ENCODE peak calls at places on chromosomes 13 and 19, in six cellular contexts. C is GM23338; H is CD8-positive, alpha-beta T cell; Y is breast epithelium; D is ascending aorta; Z is cardiac muscle cell. N is an unnamed sample.

GRCh38 chr13:101489635-101490034 is 37.2 kb downstream of the ITGBL1 start:
- DNase-seq in Y (no peak), H (no peak), C (no peak), D (no peak), Z (peak; percentile 5), N (no peak)

GRCh38 chr19:3980353-3981251 is 4.7 kb downstream of the EEF2 start:
- DNase-seq in C (no peak), Z (no peak), D (no peak), Y (peak; percentile 20), H (no peak), N (no peak)

GRCh38 chr13:38872693-38873092 is 117.9 kb downstream of the STOML3 start:
- DNase-seq in H (no peak), Z (peak; percentile 57), C (peak; percentile 83), D (no peak), Y (no peak), N (peak; percentile 58)

GRCh38 chr19:18204394-18205179 is 745 bp upstream of the RAB3A start:
- DNase-seq in H (no peak), D (peak; percentile 84), Z (no peak), Y (no peak), C (peak; percentile 79), N (no peak)

GRCh38 chr19:1690570-1691307 is 38.3 kb upstream of the TCF3 start:
- DNase-seq in D (no peak), Z (peak; percentile 19), H (no peak), Y (no peak), C (peak; percentile 90), N (no peak)

GRCh38 chr19:28619842-28620429 is 593.0 kb downstream of the UQCRFS1 start:
- DNase-seq in Z (no peak), H (no peak), C (no peak), Y (no peak), D (no peak), N (no peak)

GRCh38 chr19:15292847-15293582 is 39.3 kb downstream of the BRD4 start:
- DNase-seq in H (no peak), C (no peak), Y (no peak), D (no peak), Z (peak; percentile 54), N (no peak)

GRCh38 chr19:50365434-50366306 is at the start of gene NAPSA:
- DNase-seq in Z (no peak), C (no peak), Y (no peak), H (no peak), D (no peak), N (no peak)

GRCh38 chr19:53659292-53659691 is 27.5 kb downstream of the DPRX start:
- DNase-seq in C (peak; percentile 94), Z (peak; percentile 1), D (no peak), Y (peak; percentile 31), H (no peak), N (no peak)

GRCh38 chr19:33194884-33195710 is 967 bp downstream of the LRP3 start:
- DNase-seq in H (no peak), Y (no peak), D (no peak), Z (peak; percentile 69), C (peak; percentile 58), N (no peak)

GRCh38 chr13:36518707-36519106 is 86.4 kb downstream of the CCNA1 start:
- DNase-seq in D (no peak), Y (no peak), H (no peak), Z (no peak), C (no peak), N (no peak)

GRCh38 chr19:47094557-47095517 is 18.7 kb downstream of the ZC3H4 start:
- DNase-seq in Z (no peak), Y (no peak), H (peak; percentile 56), C (no peak), D (no peak), N (no peak)

GRCh38 chr19:932647-933552 is 7.1 kb downstream of the ARID3A start:
- DNase-seq in D (peak; percentile 75), Y (no peak), Z (peak; percentile 97), C (peak; percentile 74), H (peak; percentile 72), N (no peak)

GRCh38 chr19:47369923-47370625 is 21.0 kb downstream of the DHX34 start:
- DNase-seq in H (no peak), Z (peak; percentile 70), Y (no peak), D (no peak), C (no peak), N (no peak)

GRCh38 chr19:54448037-54448773 is 794 bp upstream of the LENG8 start:
- DNase-seq in Z (peak; percentile 72), H (peak; percentile 64), Y (peak; percentile 44), C (peak; percentile 74), D (peak; percentile 85), N (peak; percentile 50)

GRCh38 chr13:51416107-51416506 is 36.7 kb downstream of the INTS6 start:
- DNase-seq in Y (no peak), D (no peak), H (no peak), C (no peak), Z (no peak), N (no peak)

GRCh38 chr19:17406039-17406886 is 833 bp upstream of the BST2 start:
- DNase-seq in C (no peak), Y (no peak), D (no peak), Z (peak; percentile 52), H (no peak), N (no peak)

GRCh38 chr19:16824658-16825311 is 4.4 kb upstream of the SIN3B start:
- DNase-seq in D (no peak), C (no peak), H (no peak), Z (peak; percentile 29), Y (no peak), N (no peak)

GRCh38 chr13:31970237-31970930 is 61.2 kb upstream of the FRY start:
- DNase-seq in Z (peak; percentile 8), Y (no peak), C (no peak), D (no peak), H (no peak), N (no peak)

GRCh38 chr19:18415177-18415867 is 3.9 kb upstream of the SSBP4 start:
- DNase-seq in Y (peak; percentile 69), H (no peak), D (peak; percentile 89), C (no peak), Z (peak; percentile 97), N (peak; percentile 78)

GRCh38 chr19:1038995-1039645 is 787 bp upstream of the ABCA7 start:
- DNase-seq in Y (no peak), H (no peak), Z (peak; percentile 48), D (no peak), C (peak; percentile 52), N (no peak)

GRCh38 chr13:75549262-75550158 is at the start of gene UCHL3:
- DNase-seq in Z (peak; percentile 98), D (peak; percentile 97), Y (peak; percentile 91), H (peak; percentile 98), C (peak; percentile 98), N (peak; percentile 94)

GRCh38 chr19:41352609-41353465 is 885 bp downstream of the TGFB1 start:
- DNase-seq in Z (peak; percentile 54), Y (peak; percentile 46), C (peak; percentile 78), D (peak; percentile 83), H (peak; percentile 87), N (no peak)

GRCh38 chr19:50877338-50877737 is 4.1 kb downstream of the KLK2 start:
- DNase-seq in D (no peak), H (no peak), C (peak; percentile 27), Y (no peak), Z (no peak), N (no peak)

GRCh38 chr13:51221674-51222509 is at the start of gene FAM124A:
- DNase-seq in D (peak; percentile 67), Z (peak; percentile 54), H (no peak), C (peak; percentile 82), Y (no peak), N (peak; percentile 63)

GRCh38 chr13:110409581-110409992 is 102.5 kb downstream of the COL4A2 start:
- DNase-seq in H (no peak), D (peak; percentile 84), Z (peak; percentile 75), Y (peak; percentile 16), C (no peak), N (no peak)

DNA sequence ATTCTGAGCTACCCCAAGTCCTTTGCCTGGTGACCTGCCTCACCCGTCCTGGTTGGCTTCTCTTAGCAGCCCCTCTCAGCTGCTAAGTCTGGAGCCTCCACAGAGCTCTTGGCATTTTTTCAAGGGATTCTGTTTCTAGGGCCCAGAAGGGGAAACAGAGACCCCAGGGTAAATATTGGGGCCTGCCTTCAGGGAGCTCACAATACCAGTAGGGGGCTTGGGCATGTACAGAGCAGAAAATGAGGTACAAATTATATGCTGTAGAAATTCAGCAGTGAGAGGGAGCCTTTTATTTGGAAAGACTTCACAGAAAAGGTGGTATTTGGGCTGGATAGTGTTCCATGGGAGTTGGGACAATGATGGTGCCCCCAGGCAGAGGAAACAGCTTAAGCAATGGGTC is 3.7 kb downstream of the SAMD4B start:
- DNase-seq in H (no peak), D (no peak), Z (no peak), C (no peak), Y (no peak), N (no peak)
- TF ChIP-seq CTCF in H (no peak), D (no peak), Z (peak; percentile 15), C (peak; percentile 21), Y (no peak), N (no peak)

GRCh38 chr19:5128251-5128931 is 159.5 kb downstream of the KDM4B start:
- DNase-seq in Z (peak; percentile 92), D (peak; percentile 79), C (peak; percentile 55), H (no peak), Y (no peak), N (no peak)
- H3K4me3 ChIP-seq in Z (no peak overlapping the region), D (peak overlapping the region; percentile 33), C (no peak overlapping the region), H (no peak overlapping the region), Y (no peak overlapping the region), N (no peak overlapping the region)

DNA sequence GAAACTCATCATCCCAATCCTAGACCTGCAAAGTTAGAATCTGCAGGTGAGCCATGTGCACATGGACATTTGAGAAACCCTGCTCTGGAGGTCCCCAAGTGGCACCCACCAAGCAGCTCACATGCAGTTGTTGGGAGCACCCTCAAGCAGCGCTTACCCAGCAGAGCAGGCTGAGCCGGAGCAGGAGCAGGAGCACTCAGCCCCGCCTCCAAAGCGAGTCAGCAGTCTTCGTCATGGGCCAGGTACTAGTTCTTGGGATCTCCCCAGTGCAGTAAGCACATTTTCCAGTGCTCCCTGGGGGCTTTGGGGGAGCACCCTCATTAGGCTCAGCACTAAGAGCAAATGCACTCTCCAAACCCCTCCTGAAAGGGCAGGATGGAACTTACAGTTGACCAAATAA is 572.7 kb downstream of the IRS2 start:
- DNase-seq in Y (no peak), D (no peak), C (no peak), Z (no peak), H (no peak), N (no peak)
- H3K27ac ChIP-seq in Y (no peak overlapping the region), D (no peak overlapping the region), C (no peak overlapping the region), Z (no peak overlapping the region), H (no peak overlapping the region), N (no peak overlapping the region)

DNA sequence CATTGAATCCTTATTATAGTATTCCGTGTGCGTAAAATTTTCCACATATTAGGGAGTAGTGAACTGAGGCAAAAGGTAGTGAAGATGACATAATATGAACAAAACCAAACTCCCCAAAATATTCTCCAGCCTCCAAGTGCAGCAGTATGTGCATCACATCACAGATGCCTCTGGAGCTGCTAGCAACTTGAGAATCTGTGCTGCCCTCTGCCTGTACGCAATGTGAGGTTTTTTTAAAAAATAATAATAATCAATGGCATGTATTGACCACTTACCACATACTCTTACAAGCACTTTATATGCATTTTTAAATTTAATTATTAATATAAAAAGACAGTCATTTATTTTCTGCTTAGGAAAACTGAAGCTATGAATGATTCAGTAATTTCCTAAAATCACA is 583.0 kb upstream of the SPRY2 start:
- DNase-seq in Z (peak; percentile 33), H (no peak), Y (no peak), D (no peak), C (peak; percentile 8), N (no peak)
- TF ChIP-seq CTCF in Z (peak; percentile 22), H (no peak), Y (no peak), D (no peak), C (peak; percentile 44), N (peak; percentile 46)

N was measured in dorsolateral prefrontal cortex.